ENCODE peak calls at places on chromosomes 2 and 18, in six cellular contexts. E, Z, P, J, M and T are unnamed samples.

GRCh38 chr18:8657050-8657820 is 48.0 kb downstream of the RAB12 start:
- DNase-seq in E (no peak), Z (no peak), P (no peak), J (no peak), M (no peak), T (no peak)

GRCh38 chr2:222731183-222731582 is 59.7 kb downstream of the MOGAT1 start:
- DNase-seq in E (no peak), Z (no peak), P (no peak), J (no peak), M (no peak), T (no peak)

GRCh38 chr2:240599141-240599583 is 12.6 kb downstream of the CAPN10 start:
- DNase-seq in E (no peak), Z (no peak), P (peak), J (no peak), M (peak), T (no peak)

GRCh38 chr2:215773728-215774127 is 239.6 kb downstream of the MREG start:
- DNase-seq in E (no peak), Z (no peak), P (no peak), J (peak), M (no peak), T (peak)

GRCh38 chr2:12169721-12170120 is 423.3 kb downstream of the LPIN1 start:
- DNase-seq in E (no peak), Z (peak), P (peak), J (peak), M (peak), T (peak)

GRCh38 chr2:240820014-240820606 is at the start of gene KIF1A:
- DNase-seq in E (no peak), Z (no peak), P (no peak), J (no peak), M (peak), T (no peak)

GRCh38 chr18:49340446-49340845 is 120.0 kb downstream of the DYM start:
- DNase-seq in E (no peak), Z (no peak), P (no peak), J (peak), M (no peak), T (peak)

GRCh38 chr2:234464291-234464645 is 32.6 kb downstream of the ARL4C start:
- DNase-seq in E (no peak), Z (no peak), P (no peak), J (no peak), M (no peak), T (no peak)

GRCh38 chr2:149489452-149489851 is 98.1 kb downstream of the MMADHC start:
- DNase-seq in E (no peak), Z (no peak), P (no peak), J (no peak), M (no peak), T (no peak)

GRCh38 chr2:84649487-84650142 is 133.3 kb downstream of the DNAH6 start:
- DNase-seq in E (no peak), Z (no peak), P (no peak), J (no peak), M (no peak), T (no peak)

GRCh38 chr2:55636831-55637230 is 19.4 kb upstream of the PPP4R3B start:
- DNase-seq in E (no peak), Z (no peak), P (no peak), J (no peak), M (no peak), T (no peak)

GRCh38 chr2:239472220-239472775 is 71.5 kb upstream of the HDAC4 start:
- DNase-seq in E (no peak), Z (no peak), P (no peak), J (no peak), M (no peak), T (no peak)

GRCh38 chr18:3675994-3676393 is 226.0 kb downstream of the TGIF1 start:
- DNase-seq in E (no peak), Z (no peak), P (no peak), J (no peak), M (no peak), T (no peak)

GRCh38 chr18:702957-703659 is 9.3 kb downstream of the ENOSF1 start:
- DNase-seq in E (no peak), Z (no peak), P (peak), J (peak), M (no peak), T (peak)

GRCh38 chr18:50870138-50870845 is 8.6 kb upstream of the ME2 start:
- DNase-seq in E (no peak), Z (peak), P (no peak), J (peak), M (no peak), T (peak)

GRCh38 chr18:50956116-50956515 is 11.7 kb upstream of the ELAC1 start:
- DNase-seq in E (no peak), Z (no peak), P (no peak), J (no peak), M (no peak), T (no peak)

GRCh38 chr2:216316743-216317142 is 55.5 kb downstream of the MARCHF4 start:
- DNase-seq in E (peak), Z (no peak), P (no peak), J (peak), M (no peak), T (peak)

GRCh38 chr18:59649575-59649974 is 47.6 kb downstream of the CCBE1 start:
- DNase-seq in E (no peak), Z (no peak), P (no peak), J (no peak), M (no peak), T (no peak)
- H3K27ac ChIP-seq in E (no peak), Z (no peak), P (no peak), J (no peak), M (no peak), T (no peak)

DNA sequence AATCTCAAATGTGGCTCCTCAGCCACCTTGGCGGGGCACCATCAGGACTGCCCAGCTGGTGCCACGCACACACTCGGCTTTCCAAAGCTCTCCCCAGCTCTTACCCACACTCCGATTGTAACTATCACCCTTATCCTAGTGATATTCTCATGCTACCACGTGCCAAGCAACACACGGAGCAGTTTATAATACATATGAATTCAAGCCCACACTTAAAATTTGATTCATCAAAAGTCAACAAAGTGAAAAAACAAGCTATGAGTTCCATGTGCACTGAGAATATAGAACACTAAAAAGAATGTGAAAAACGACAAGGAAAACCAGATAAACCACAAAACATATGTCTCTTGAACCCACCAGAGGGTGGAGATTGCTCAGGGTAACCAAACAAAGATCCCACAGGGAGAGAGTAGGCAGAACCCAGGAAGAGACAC is 31.6 kb downstream of the LONRF2 start:
- DNase-seq in E (no peak), Z (no peak), P (no peak), J (no peak), M (no peak), T (no peak)
- H3K27ac ChIP-seq in E (peak), Z (peak), P (peak), J (peak), M (no peak), T (peak)

DNA sequence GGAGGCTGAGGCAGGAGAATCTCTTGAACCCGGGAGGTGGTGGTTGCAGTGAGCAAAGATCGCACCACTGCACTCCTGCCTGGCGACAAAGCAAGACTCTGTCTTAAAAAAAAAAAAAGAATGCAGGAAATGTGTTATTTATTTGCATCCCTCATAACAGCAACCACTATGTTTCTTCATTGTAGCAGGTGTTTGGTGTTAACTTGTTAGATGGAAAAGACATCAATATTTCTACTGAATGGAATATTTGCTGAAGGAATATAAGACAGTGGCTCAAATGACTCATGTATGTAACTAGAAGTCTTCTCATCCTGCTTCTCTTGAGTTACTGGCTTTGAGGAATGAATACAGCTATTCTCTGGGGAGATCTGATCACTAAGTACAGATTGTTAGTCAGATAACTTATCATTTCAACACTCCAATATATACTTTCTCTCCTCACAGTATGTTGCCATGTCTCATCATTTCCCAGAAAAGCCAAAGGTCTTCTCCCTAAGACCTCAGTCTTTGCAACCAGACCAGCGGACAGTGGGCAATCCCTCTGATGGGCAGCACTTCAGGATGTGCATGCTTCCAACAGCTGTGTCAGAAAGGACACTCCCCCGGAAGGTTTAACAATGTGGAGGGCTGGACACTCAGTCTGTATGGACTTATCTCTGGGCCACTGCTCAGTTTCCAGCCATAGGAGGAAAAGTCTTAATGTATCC is 104.4 kb upstream of the STK17B start:
- DNase-seq in E (no peak), Z (no peak), P (no peak), J (peak), M (no peak), T (peak)
- H3K27ac ChIP-seq in E (peak), Z (no peak), P (no peak), J (peak), M (no peak), T (no peak)

GRCh38 chr18:46764586-46764985 is 7.7 kb upstream of the ST8SIA5 start:
- DNase-seq in E (no peak), Z (no peak), P (no peak), J (no peak), M (no peak), T (no peak)
- H3K27ac ChIP-seq in E (no peak), Z (no peak), P (no peak), J (no peak), M (no peak), T (no peak)

GRCh38 chr2:113198048-113198789 is 24.4 kb downstream of the PSD4 start:
- DNase-seq in E (no peak), Z (no peak), P (no peak), J (no peak), M (no peak), T (no peak)

GRCh38 chr2:113200236-113200635 is 26.5 kb downstream of the PSD4 start:
- DNase-seq in E (no peak), Z (no peak), P (no peak), J (no peak), M (no peak), T (no peak)

GRCh38 chr2:113197347-113198047 is 23.7 kb downstream of the PSD4 start:
- DNase-seq in E (no peak), Z (no peak), P (no peak), J (no peak), M (no peak), T (no peak)

GRCh38 chr2:113200736-113201490 is 27.1 kb downstream of the PSD4 start:
- DNase-seq in E (no peak), Z (no peak), P (no peak), J (no peak), M (no peak), T (no peak)

DNA sequence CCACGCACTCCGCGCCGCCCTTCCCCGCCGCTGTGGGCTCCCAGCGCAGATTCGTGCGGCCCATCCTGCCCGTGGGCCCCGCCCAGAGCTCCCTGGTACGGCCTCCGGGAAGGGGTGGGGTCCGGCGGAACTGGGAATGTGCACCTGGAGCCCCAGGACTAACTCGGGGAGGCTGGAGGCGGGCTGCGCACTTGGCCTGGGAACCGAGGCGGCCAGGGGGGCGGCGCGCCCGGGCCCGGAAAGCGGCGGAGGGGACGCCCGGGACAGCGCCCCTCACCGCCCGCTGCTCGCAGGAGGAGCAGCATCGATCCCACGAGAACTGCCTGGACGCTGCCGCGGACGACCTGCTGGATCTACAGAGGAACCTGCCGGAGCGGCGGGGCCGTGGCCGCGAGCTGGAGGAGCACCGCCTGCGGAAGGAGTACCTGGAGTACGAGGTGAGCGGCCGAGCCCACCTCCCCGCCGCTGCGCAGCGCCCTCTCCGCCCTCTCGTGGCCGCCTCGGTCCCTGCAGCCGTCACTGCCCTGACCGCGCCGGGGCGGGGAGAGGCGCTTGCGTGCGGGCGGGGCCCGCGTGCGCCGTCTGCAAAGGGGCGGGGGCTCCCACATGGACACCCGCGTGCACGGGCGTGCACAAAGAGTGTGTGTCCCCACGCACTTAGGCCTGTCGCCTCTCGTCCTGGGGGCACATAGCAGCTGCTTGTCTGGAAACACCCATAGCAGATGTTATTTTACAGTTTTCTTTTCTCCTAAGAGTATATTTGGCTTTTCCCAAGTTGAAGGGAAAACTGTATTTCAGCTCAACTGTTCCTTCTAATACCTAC is 25.2 kb downstream of the PSD4 start:
- DNase-seq in E (peak), Z (peak), P (peak), J (peak), M (peak), T (peak)
- H3K27ac ChIP-seq in E (peak), Z (peak), P (peak), J (peak), M (no peak), T (peak)

DNA sequence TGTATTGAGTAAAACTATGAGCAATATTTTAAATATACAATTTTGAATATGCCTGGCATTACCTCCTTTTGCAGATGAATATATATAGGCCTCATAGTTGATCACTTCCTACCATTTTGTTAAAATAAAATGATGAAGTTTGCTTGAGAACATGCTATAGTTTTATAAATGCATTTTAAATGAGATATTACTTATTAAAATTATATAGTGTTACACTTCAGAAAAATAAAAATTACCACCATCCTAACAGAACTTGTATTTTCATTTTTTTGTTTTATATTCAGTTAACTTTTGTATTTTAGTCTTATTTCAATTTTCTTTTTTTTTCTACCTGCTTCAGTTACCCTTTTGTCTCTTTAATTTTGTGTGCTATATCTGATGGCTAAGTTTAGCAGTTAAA is 426.9 kb downstream of the PARD3B start:
- DNase-seq in E (no peak), Z (no peak), P (no peak), J (no peak), M (no peak), T (no peak)
- H3K27ac ChIP-seq in E (no peak), Z (no peak), P (no peak), J (no peak), M (no peak), T (no peak)